ENCODE peak calls at places on chromosomes 16 and 17, in six cellular contexts. Y, G, I, V, D and P are unnamed samples.
A peak's percentile ranks its signal among the peaks of the same experiment; 100 is the strongest.

GRCh38 chr17:16439867-16440351 is 24.5 kb downstream of the TRPV2 start:
- DNase-seq in Y (no peak), G (no peak), I (no peak), V (no peak), D (no peak), P (no peak)

GRCh38 chr17:76716146-76716833 is 5.5 kb upstream of the MXRA7 start:
- DNase-seq in Y (peak; percentile 66), G (no peak), I (peak; percentile 75), V (peak; percentile 99), D (peak; percentile 98), P (peak; percentile 98)

GRCh38 chr17:59331929-59332889 is 754 bp downstream of the YPEL2 start:
- DNase-seq in Y (peak; percentile 56), G (peak; percentile 34), I (peak; percentile 58), V (no peak), D (no peak), P (no peak)

GRCh38 chr16:31052131-31052530 is 18.8 kb downstream of the STX4 start:
- DNase-seq in Y (peak; percentile 46), G (no peak), I (peak; percentile 74), V (peak; percentile 97), D (peak; percentile 52), P (peak; percentile 91)

GRCh38 chr16:66262253-66263167 is 104.0 kb upstream of the CDH5 start:
- DNase-seq in Y (no peak), G (no peak), I (peak; percentile 32), V (peak; percentile 57), D (no peak), P (peak; percentile 65)

GRCh38 chr17:78724544-78724943 is 57.5 kb downstream of the CYTH1 start:
- DNase-seq in Y (no peak), G (no peak), I (no peak), V (no peak), D (no peak), P (no peak)

GRCh38 chr16:88634141-88634993 is 4.0 kb upstream of the IL17C start:
- DNase-seq in Y (peak; percentile 54), G (no peak), I (peak; percentile 75), V (peak; percentile 23), D (no peak), P (no peak)

GRCh38 chr17:77619851-77620250 is 338.7 kb upstream of the TNRC6C start:
- DNase-seq in Y (no peak), G (no peak), I (no peak), V (peak; percentile 86), D (peak; percentile 17), P (peak; percentile 68)

GRCh38 chr17:50259484-50260324 is 14.6 kb upstream of the TMEM92 start:
- DNase-seq in Y (no peak), G (no peak), I (peak; percentile 35), V (no peak), D (no peak), P (no peak)

GRCh38 chr16:79347176-79347715 is 253.3 kb downstream of the MAF start:
- DNase-seq in Y (no peak), G (no peak), I (no peak), V (no peak), D (no peak), P (no peak)

GRCh38 chr17:73309727-73310555 is 1.9 kb downstream of the CDC42EP4 start:
- DNase-seq in Y (no peak), G (no peak), I (peak; percentile 81), V (no peak), D (no peak), P (no peak)

GRCh38 chr17:44044092-44044491 is 22.4 kb downstream of the LSM12 start:
- DNase-seq in Y (no peak), G (no peak), I (no peak), V (peak; percentile 65), D (no peak), P (no peak)

GRCh38 chr17:20611314-20611713 is 31.8 kb downstream of the CDRT15L2 start:
- DNase-seq in Y (no peak), G (no peak), I (no peak), V (no peak), D (no peak), P (no peak)

GRCh38 chr16:84058664-84059063 is 16.1 kb upstream of the SLC38A8 start:
- DNase-seq in Y (no peak), G (no peak), I (no peak), V (no peak), D (no peak), P (no peak)

GRCh38 chr17:17051791-17052461 is 9.7 kb downstream of the MPRIP start:
- DNase-seq in Y (no peak), G (peak; percentile 50), I (peak; percentile 49), V (peak; percentile 15), D (no peak), P (no peak)

GRCh38 chr17:81054308-81054707 is 19.4 kb downstream of the BAIAP2 start:
- DNase-seq in Y (no peak), G (no peak), I (no peak), V (no peak), D (no peak), P (no peak)
- H3K4me3 ChIP-seq in Y (no peak overlapping the region), G (no peak overlapping the region), I (no peak overlapping the region), V (no peak overlapping the region), D (no peak overlapping the region), P (no peak overlapping the region)

GRCh38 chr16:56202036-56202435 is 10.7 kb downstream of the GNAO1 start:
- DNase-seq in Y (no peak), G (no peak), I (no peak), V (no peak), D (no peak), P (no peak)
- TF ChIP-seq CTCF in Y (no peak), G (no peak), I (no peak), V (no peak), D (no peak), P (no peak)

GRCh38 chr16:58124601-58124915 is 4.6 kb downstream of the CFAP20 start:
- DNase-seq in Y (no peak), G (no peak), I (no peak), V (peak; percentile 76), D (no peak), P (peak; percentile 18)

GRCh38 chr16:58127033-58127556 is 2.1 kb downstream of the CFAP20 start:
- DNase-seq in Y (no peak), G (no peak), I (no peak), V (peak; percentile 43), D (no peak), P (peak; percentile 61)

GRCh38 chr16:58126451-58126968 is 2.7 kb downstream of the CFAP20 start:
- DNase-seq in Y (no peak), G (no peak), I (no peak), V (no peak), D (no peak), P (no peak)

GRCh38 chr16:58125041-58125440 is 4.1 kb downstream of the CFAP20 start:
- DNase-seq in Y (no peak), G (no peak), I (no peak), V (no peak), D (no peak), P (no peak)

DNA sequence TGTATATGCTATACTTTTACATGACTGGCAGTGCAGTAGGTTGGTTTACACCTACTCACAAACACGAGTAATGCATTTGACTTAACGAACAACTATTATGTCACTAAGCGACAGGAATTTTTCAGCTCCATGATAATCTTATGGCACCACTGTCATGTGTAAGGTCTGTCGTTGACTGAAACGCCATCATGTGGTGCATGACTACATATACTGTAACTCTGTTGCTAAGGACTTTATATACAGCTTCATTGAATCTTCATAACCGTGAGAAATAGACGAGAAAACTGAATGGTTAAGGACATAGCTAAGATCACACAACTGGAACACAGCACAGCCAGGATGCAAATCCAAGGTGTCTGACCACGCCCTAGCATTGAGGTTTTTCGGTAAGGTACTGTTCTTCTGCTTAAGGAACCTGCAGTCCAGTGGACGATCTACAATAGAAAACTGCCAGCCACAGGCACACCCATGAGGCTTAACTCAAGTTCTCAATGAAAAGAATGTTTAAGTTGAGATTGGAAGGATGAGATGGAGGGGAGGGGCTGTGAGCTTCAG is 3.3 kb downstream of the CFAP20 start:
- DNase-seq in Y (no peak), G (no peak), I (no peak), V (no peak), D (no peak), P (no peak)
- H3K4me3 ChIP-seq in Y (no peak overlapping the region), G (no peak overlapping the region), I (no peak overlapping the region), V (no peak overlapping the region), D (no peak overlapping the region), P (no peak overlapping the region)

GRCh38 chr16:53511403-53512280 is 8.6 kb upstream of the AKTIP start:
- DNase-seq in Y (peak; percentile 58), G (no peak), I (peak; percentile 87), V (no peak), D (no peak), P (no peak)
- TF ChIP-seq CTCF in Y (no peak), G (no peak), I (no peak), V (no peak), D (no peak), P (no peak)

GRCh38 chr17:19339341-19339815 is 23.1 kb downstream of the B9D1 start:
- DNase-seq in Y (no peak), G (no peak), I (no peak), V (peak; percentile 42), D (no peak), P (no peak)

GRCh38 chr17:19335951-19336631 is 26.4 kb downstream of the B9D1 start:
- DNase-seq in Y (no peak), G (no peak), I (peak; percentile 3), V (no peak), D (no peak), P (no peak)

GRCh38 chr17:19336938-19337711 is 25.4 kb downstream of the B9D1 start:
- DNase-seq in Y (no peak), G (no peak), I (peak; percentile 23), V (no peak), D (no peak), P (no peak)

GRCh38 chr17:19338031-19338990 is 24.2 kb downstream of the B9D1 start:
- DNase-seq in Y (peak; percentile 75), G (no peak), I (peak; percentile 82), V (peak; percentile 13), D (no peak), P (no peak)

GRCh38 chr17:19337712-19338023 is 24.9 kb downstream of the B9D1 start:
- DNase-seq in Y (no peak), G (no peak), I (peak; percentile 42), V (no peak), D (no peak), P (no peak)
- H3K4me3 ChIP-seq in Y (no peak overlapping the region), G (no peak overlapping the region), I (no peak overlapping the region), V (no peak overlapping the region), D (no peak overlapping the region), P (no peak overlapping the region)

DNA sequence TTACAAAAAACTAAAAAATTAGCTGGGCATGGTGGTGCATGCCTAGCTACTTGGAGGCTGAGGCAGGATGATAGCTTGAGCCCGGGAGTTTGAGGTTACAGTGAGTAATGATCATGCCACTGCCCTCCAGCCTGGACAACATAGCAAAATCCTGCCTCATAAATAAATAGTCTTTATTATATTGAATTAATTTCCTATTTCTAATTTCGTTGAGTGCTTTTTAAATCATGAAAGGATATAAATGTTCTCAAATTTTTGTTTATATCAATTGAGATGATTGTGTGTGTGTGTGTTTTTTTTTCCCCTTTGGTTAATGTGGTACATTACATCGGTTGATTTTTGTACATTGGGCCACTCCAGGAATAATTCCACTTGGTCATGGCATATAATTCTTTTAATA is 32.0 kb upstream of the AQP8 start:
- DNase-seq in Y (no peak), G (no peak), I (no peak), V (no peak), D (no peak), P (no peak)
- TF ChIP-seq CTCF in Y (no peak), G (no peak), I (no peak), V (no peak), D (no peak), P (no peak)

DNA sequence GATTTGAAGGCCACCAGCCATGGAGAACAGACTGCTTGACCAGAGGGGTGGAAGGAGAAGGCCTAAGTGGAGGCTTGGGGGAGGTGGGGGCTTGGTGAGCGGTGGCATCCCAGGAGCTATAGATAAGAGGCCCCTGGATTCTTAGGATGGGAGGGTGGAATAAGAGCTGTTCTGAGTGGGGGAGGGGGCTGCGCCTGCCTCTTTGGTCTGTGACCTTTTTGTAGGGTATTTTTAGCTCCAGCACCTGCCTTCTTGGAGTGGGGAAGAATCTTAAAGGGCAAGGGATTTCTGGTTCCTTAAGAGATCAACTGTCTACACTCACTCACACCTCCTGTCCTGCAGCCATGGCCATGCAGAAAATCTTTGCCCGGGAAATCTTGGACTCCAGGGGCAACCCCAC is 567 bp downstream of the ENO3 start:
- DNase-seq in Y (no peak), G (no peak), I (no peak), V (no peak), D (no peak), P (no peak)
- H3K4me3 ChIP-seq in Y (no peak overlapping the region), G (no peak overlapping the region), I (no peak overlapping the region), V (no peak overlapping the region), D (no peak overlapping the region), P (no peak overlapping the region)